ENCODE peak calls at places on chromosomes 5 and 9, in ten cellular contexts. One of them, this sample, is unnamed.

GRCh38 chr9:71518045-71518888 is 250.0 kb downstream of the CEMIP2 start:
- DNase-seq in ovary: no peak
- DNase-seq in mesendoderm: no peak
- DNase-seq in lung: no peak
- DNase-seq in small intestine: no peak
- DNase-seq in trophoblast cell: no peak
- DNase-seq in neural progenitor cell: no peak
- DNase-seq in hepatocyte: peak; percentile 17
- DNase-seq in suprapubic skin: no peak
- DNase-seq in left ventricle myocardium inferior: no peak
- DNase-seq in this sample: no peak

GRCh38 chr5:94791787-94792186 is 173.3 kb downstream of the SLF1 start:
- DNase-seq in ovary: no peak
- DNase-seq in mesendoderm: no peak
- DNase-seq in lung: no peak
- DNase-seq in small intestine: no peak
- DNase-seq in trophoblast cell: no peak
- DNase-seq in neural progenitor cell: no peak
- DNase-seq in hepatocyte: no peak
- DNase-seq in suprapubic skin: no peak
- DNase-seq in left ventricle myocardium inferior: no peak
- DNase-seq in this sample: no peak

GRCh38 chr5:168827636-168828035 is 248.5 kb upstream of the PANK3 start:
- DNase-seq in ovary: no peak
- DNase-seq in mesendoderm: no peak
- DNase-seq in lung: no peak
- DNase-seq in small intestine: no peak
- DNase-seq in trophoblast cell: no peak
- DNase-seq in neural progenitor cell: peak; percentile 46
- DNase-seq in hepatocyte: no peak
- DNase-seq in suprapubic skin: no peak
- DNase-seq in left ventricle myocardium inferior: no peak
- DNase-seq in this sample: no peak

GRCh38 chr5:53017383-53017782 is 28.2 kb downstream of the ITGA2 start:
- DNase-seq in ovary: no peak
- DNase-seq in mesendoderm: no peak
- DNase-seq in lung: no peak
- DNase-seq in small intestine: no peak
- DNase-seq in trophoblast cell: no peak
- DNase-seq in neural progenitor cell: no peak
- DNase-seq in hepatocyte: no peak
- DNase-seq in suprapubic skin: no peak
- DNase-seq in left ventricle myocardium inferior: no peak
- DNase-seq in this sample: no peak

GRCh38 chr9:120868339-120868675 is 8.7 kb downstream of the PHF19 start:
- DNase-seq in ovary: no peak
- DNase-seq in mesendoderm: no peak
- DNase-seq in lung: no peak
- DNase-seq in small intestine: no peak
- DNase-seq in trophoblast cell: no peak
- DNase-seq in neural progenitor cell: no peak
- DNase-seq in hepatocyte: no peak
- DNase-seq in suprapubic skin: no peak
- DNase-seq in left ventricle myocardium inferior: no peak
- DNase-seq in this sample: no peak

GRCh38 chr9:78691531-78691930 is 394.6 kb downstream of the PSAT1 start:
- DNase-seq in ovary: no peak
- DNase-seq in mesendoderm: no peak
- DNase-seq in lung: no peak
- DNase-seq in small intestine: no peak
- DNase-seq in trophoblast cell: no peak
- DNase-seq in neural progenitor cell: no peak
- DNase-seq in hepatocyte: no peak
- DNase-seq in suprapubic skin: no peak
- DNase-seq in left ventricle myocardium inferior: no peak
- DNase-seq in this sample: no peak

GRCh38 chr9:75451505-75451904 is 363.2 kb downstream of the OSTF1 start:
- DNase-seq in ovary: no peak
- DNase-seq in mesendoderm: no peak
- DNase-seq in lung: peak; percentile 28
- DNase-seq in small intestine: no peak
- DNase-seq in trophoblast cell: no peak
- DNase-seq in neural progenitor cell: no peak
- DNase-seq in hepatocyte: no peak
- DNase-seq in suprapubic skin: no peak
- DNase-seq in left ventricle myocardium inferior: no peak
- DNase-seq in this sample: no peak

GRCh38 chr5:24644757-24645156 is at the start of gene CDH10:
- DNase-seq in ovary: no peak
- DNase-seq in mesendoderm: peak; percentile 98
- DNase-seq in lung: no peak
- DNase-seq in small intestine: no peak
- DNase-seq in trophoblast cell: no peak
- DNase-seq in neural progenitor cell: peak; percentile 93
- DNase-seq in hepatocyte: peak; percentile 75
- DNase-seq in suprapubic skin: no peak
- DNase-seq in left ventricle myocardium inferior: no peak
- DNase-seq in this sample: no peak

GRCh38 chr5:140341591-140341990 is 4.8 kb downstream of the HBEGF start:
- DNase-seq in ovary: no peak
- DNase-seq in mesendoderm: no peak
- DNase-seq in lung: no peak
- DNase-seq in small intestine: no peak
- DNase-seq in trophoblast cell: no peak
- DNase-seq in neural progenitor cell: no peak
- DNase-seq in hepatocyte: no peak
- DNase-seq in suprapubic skin: no peak
- DNase-seq in left ventricle myocardium inferior: peak; percentile 68
- DNase-seq in this sample: no peak

GRCh38 chr5:84260939-84261338 is 123.7 kb downstream of the EDIL3 start:
- DNase-seq in ovary: no peak
- DNase-seq in mesendoderm: no peak
- DNase-seq in lung: no peak
- DNase-seq in small intestine: no peak
- DNase-seq in trophoblast cell: no peak
- DNase-seq in neural progenitor cell: no peak
- DNase-seq in hepatocyte: no peak
- DNase-seq in suprapubic skin: no peak
- DNase-seq in left ventricle myocardium inferior: no peak
- DNase-seq in this sample: no peak

GRCh38 chr5:31153523-31153922 is 40.0 kb upstream of the CDH6 start:
- DNase-seq in ovary: no peak
- DNase-seq in mesendoderm: peak; percentile 3
- DNase-seq in lung: no peak
- DNase-seq in small intestine: peak; percentile 2
- DNase-seq in trophoblast cell: peak; percentile 31
- DNase-seq in neural progenitor cell: no peak
- DNase-seq in hepatocyte: peak; percentile 41
- DNase-seq in suprapubic skin: no peak
- DNase-seq in left ventricle myocardium inferior: no peak
- DNase-seq in this sample: no peak

GRCh38 chr5:427415-428087 is 15.4 kb upstream of the EXOC3 start:
- DNase-seq in ovary: peak; percentile 5
- DNase-seq in mesendoderm: no peak
- DNase-seq in lung: no peak
- DNase-seq in small intestine: no peak
- DNase-seq in trophoblast cell: no peak
- DNase-seq in neural progenitor cell: no peak
- DNase-seq in hepatocyte: no peak
- DNase-seq in suprapubic skin: no peak
- DNase-seq in left ventricle myocardium inferior: no peak
- DNase-seq in this sample: no peak

GRCh38 chr9:86713456-86713855 is 233.8 kb downstream of the GAS1 start:
- DNase-seq in ovary: no peak
- DNase-seq in mesendoderm: no peak
- DNase-seq in lung: no peak
- DNase-seq in small intestine: no peak
- DNase-seq in trophoblast cell: peak; percentile 59
- DNase-seq in neural progenitor cell: no peak
- DNase-seq in hepatocyte: no peak
- DNase-seq in suprapubic skin: no peak
- DNase-seq in left ventricle myocardium inferior: no peak
- DNase-seq in this sample: no peak

GRCh38 chr9:123267481-123268239 is 726 bp downstream of the STRBP start:
- DNase-seq in ovary: peak; percentile 24
- DNase-seq in mesendoderm: peak; percentile 16
- DNase-seq in lung: peak; percentile 30
- DNase-seq in small intestine: peak; percentile 23
- DNase-seq in trophoblast cell: no peak
- DNase-seq in neural progenitor cell: peak; percentile 49
- DNase-seq in hepatocyte: peak; percentile 22
- DNase-seq in suprapubic skin: peak; percentile 70
- DNase-seq in left ventricle myocardium inferior: no peak
- DNase-seq in this sample: no peak

GRCh38 chr9:4890242-4890641 is 94.8 kb upstream of the JAK2 start:
- DNase-seq in ovary: no peak
- DNase-seq in mesendoderm: no peak
- DNase-seq in lung: no peak
- DNase-seq in small intestine: no peak
- DNase-seq in trophoblast cell: no peak
- DNase-seq in neural progenitor cell: no peak
- DNase-seq in hepatocyte: no peak
- DNase-seq in suprapubic skin: no peak
- DNase-seq in left ventricle myocardium inferior: no peak
- DNase-seq in this sample: no peak

GRCh38 chr5:17219006-17219422 is 1.6 kb downstream of the BASP1 start:
- DNase-seq in ovary: no peak
- DNase-seq in mesendoderm: peak; percentile 87
- DNase-seq in lung: no peak
- DNase-seq in small intestine: no peak
- DNase-seq in trophoblast cell: no peak
- DNase-seq in neural progenitor cell: peak; percentile 86
- DNase-seq in hepatocyte: peak; percentile 69
- DNase-seq in suprapubic skin: no peak
- DNase-seq in left ventricle myocardium inferior: no peak
- DNase-seq in this sample: no peak
- H3K4me1 ChIP-seq in ovary: peaks cover 4% of the 10 kb centered on the region
- H3K4me1 ChIP-seq in mesendoderm: peaks cover 4% of the 10 kb centered on the region
- H3K4me1 ChIP-seq in lung: peaks cover 15% of the 10 kb centered on the region
- H3K4me1 ChIP-seq in small intestine: no peaks in the 10 kb centered on the region
- H3K4me1 ChIP-seq in trophoblast cell: peaks cover 5% of the 10 kb centered on the region
- H3K4me1 ChIP-seq in neural progenitor cell: peaks cover 63% of the 10 kb centered on the region
- H3K4me1 ChIP-seq in hepatocyte: peaks cover 33% of the 10 kb centered on the region
- H3K4me1 ChIP-seq in suprapubic skin: peaks cover 38% of the 10 kb centered on the region
- H3K4me1 ChIP-seq in left ventricle myocardium inferior: peaks cover 25% of the 10 kb centered on the region
- H3K4me1 ChIP-seq in this sample: peaks cover 22% of the 10 kb centered on the region

DNA sequence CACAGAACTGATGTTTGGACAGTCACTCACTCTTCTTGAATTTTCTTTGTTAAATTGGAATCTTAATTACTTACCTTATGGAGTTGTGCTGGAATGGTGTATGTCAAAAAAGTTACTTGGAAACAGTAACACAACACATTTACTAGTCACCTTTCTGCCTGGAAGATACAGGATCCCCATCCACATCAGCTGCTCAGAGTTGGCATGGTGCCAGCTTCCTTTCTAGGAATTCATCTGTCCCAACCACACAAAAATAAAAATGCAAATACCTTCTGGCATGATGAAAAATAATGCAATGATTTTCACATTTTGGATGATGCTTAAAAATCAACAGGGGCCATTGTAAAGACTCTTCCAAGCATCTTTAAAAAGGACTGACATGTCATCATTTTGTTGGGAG is 341.5 kb downstream of the TMEM38B start:
- DNase-seq in ovary: no peak
- DNase-seq in mesendoderm: no peak
- DNase-seq in lung: no peak
- DNase-seq in small intestine: no peak
- DNase-seq in trophoblast cell: no peak
- DNase-seq in neural progenitor cell: no peak
- DNase-seq in hepatocyte: no peak
- DNase-seq in suprapubic skin: no peak
- DNase-seq in left ventricle myocardium inferior: no peak
- DNase-seq in this sample: no peak
- H3K36me3 ChIP-seq in ovary: no peaks in the 10 kb centered on the region
- H3K36me3 ChIP-seq in mesendoderm: no peaks in the 10 kb centered on the region
- H3K36me3 ChIP-seq in lung: no peaks in the 10 kb centered on the region
- H3K36me3 ChIP-seq in small intestine: no peaks in the 10 kb centered on the region
- H3K36me3 ChIP-seq in trophoblast cell: no peaks in the 10 kb centered on the region
- H3K36me3 ChIP-seq in neural progenitor cell: no peaks in the 10 kb centered on the region
- H3K36me3 ChIP-seq in hepatocyte: no peaks in the 10 kb centered on the region
- H3K36me3 ChIP-seq in suprapubic skin: no peaks in the 10 kb centered on the region
- H3K36me3 ChIP-seq in left ventricle myocardium inferior: no peaks in the 10 kb centered on the region
- H3K36me3 ChIP-seq in this sample: no peaks in the 10 kb centered on the region

GRCh38 chr5:177357459-177358332 is at the start of gene RGS14:
- DNase-seq in ovary: no peak
- DNase-seq in mesendoderm: no peak
- DNase-seq in lung: peak; percentile 37
- DNase-seq in small intestine: peak; percentile 62
- DNase-seq in trophoblast cell: peak; percentile 53
- DNase-seq in neural progenitor cell: no peak
- DNase-seq in hepatocyte: no peak
- DNase-seq in suprapubic skin: no peak
- DNase-seq in left ventricle myocardium inferior: peak; percentile 29
- DNase-seq in this sample: no peak
- H3K4me1 ChIP-seq in ovary: no peaks in the 10 kb centered on the region
- H3K4me1 ChIP-seq in mesendoderm: no peaks in the 10 kb centered on the region
- H3K4me1 ChIP-seq in lung: peaks cover 3% of the 10 kb centered on the region
- H3K4me1 ChIP-seq in small intestine: no peaks in the 10 kb centered on the region
- H3K4me1 ChIP-seq in trophoblast cell: no peaks in the 10 kb centered on the region
- H3K4me1 ChIP-seq in neural progenitor cell: peaks cover 5% of the 10 kb centered on the region
- H3K4me1 ChIP-seq in hepatocyte: peaks cover 5% of the 10 kb centered on the region
- H3K4me1 ChIP-seq in suprapubic skin: peaks cover 36% of the 10 kb centered on the region
- H3K4me1 ChIP-seq in left ventricle myocardium inferior: peaks cover 27% of the 10 kb centered on the region
- H3K4me1 ChIP-seq in this sample: peaks cover 22% of the 10 kb centered on the region

GRCh38 chr9:105751761-105752160 is 57.4 kb downstream of the TMEM38B start:
- DNase-seq in ovary: no peak
- DNase-seq in mesendoderm: no peak
- DNase-seq in lung: no peak
- DNase-seq in small intestine: no peak
- DNase-seq in trophoblast cell: no peak
- DNase-seq in neural progenitor cell: no peak
- DNase-seq in hepatocyte: no peak
- DNase-seq in suprapubic skin: no peak
- DNase-seq in left ventricle myocardium inferior: no peak
- DNase-seq in this sample: no peak
- H3K36me3 ChIP-seq in ovary: no peaks in the 10 kb centered on the region
- H3K36me3 ChIP-seq in mesendoderm: no peaks in the 10 kb centered on the region
- H3K36me3 ChIP-seq in lung: peaks cover 3% of the 10 kb centered on the region
- H3K36me3 ChIP-seq in small intestine: peaks cover 5% of the 10 kb centered on the region
- H3K36me3 ChIP-seq in trophoblast cell: peaks cover 5% of the 10 kb centered on the region
- H3K36me3 ChIP-seq in neural progenitor cell: no peaks in the 10 kb centered on the region
- H3K36me3 ChIP-seq in hepatocyte: no peaks in the 10 kb centered on the region
- H3K36me3 ChIP-seq in suprapubic skin: peaks cover 17% of the 10 kb centered on the region
- H3K36me3 ChIP-seq in left ventricle myocardium inferior: peaks cover 59% of the 10 kb centered on the region
- H3K36me3 ChIP-seq in this sample: peaks cover 12% of the 10 kb centered on the region